ENCODE peak calls at places on chromosome 2, in eight cellular contexts. Q is activated naive CD4-positive, alpha-beta T cell treated with anti-CD3 and anti-CD28 coated beads, Interleukin-2, amount 50 U/mL, for 72 hours; D is activated CD8-positive, alpha-beta T cell treated with anti-CD3 and anti-CD28 coated beads, Interleukin-2, amount 10 ng/mL, durations not matched to agents 7 days and 5 days; V is HCT116; B is stimulated activated naive CD8-positive, alpha-beta T cell treated with anti-CD3 and anti-CD28 coated beads, Interleukin-15, Interleukin-2, amounts not matched to agents 100 U/mL and 50 U/mL, for 24 hours; Y is effector memory CD8-positive, alpha-beta T cell; I is left colon; K is central memory CD8-positive, alpha-beta T cell. N is an unnamed sample.

GRCh38 chr2:203819434-203820133 is 48.0 kb upstream of the CTLA4 start:
- ATAC-seq in Q (no peak), D (no peak), V (no peak), B (no peak), Y (no peak), I (no peak), K (no peak), N (no peak)

GRCh38 chr2:164917296-164917903 is 37.9 kb downstream of the SLC38A11 start:
- ATAC-seq in Q (no peak), D (no peak), V (peak; percentile 83), B (no peak), Y (no peak), I (peak; percentile 62), K (no peak), N (no peak)

GRCh38 chr2:151363709-151364108 is 6.3 kb downstream of the TNFAIP6 start:
- ATAC-seq in Q (no peak), D (no peak), V (no peak), B (no peak), Y (no peak), I (no peak), K (no peak), N (no peak)

GRCh38 chr2:228652366-228652765 is 470.9 kb upstream of the SPHKAP start:
- ATAC-seq in Q (no peak), D (no peak), V (no peak), B (no peak), Y (no peak), I (no peak), K (no peak), N (no peak)

GRCh38 chr2:54750040-54750439 is 26.6 kb downstream of the EML6 start:
- ATAC-seq in Q (no peak), D (no peak), V (no peak), B (no peak), Y (no peak), I (no peak), K (no peak), N (no peak)

GRCh38 chr2:96906719-96907404 is 37.0 kb upstream of the SEMA4C start:
- ATAC-seq in Q (no peak), D (no peak), V (no peak), B (no peak), Y (no peak), I (no peak), K (no peak), N (no peak)

GRCh38 chr2:118290436-118291004 is 202.2 kb downstream of the INSIG2 start:
- ATAC-seq in Q (no peak), D (no peak), V (no peak), B (no peak), Y (no peak), I (no peak), K (no peak), N (no peak)

GRCh38 chr2:53450885-53451284 is 316.7 kb upstream of the CHAC2 start:
- ATAC-seq in Q (no peak), D (no peak), V (no peak), B (no peak), Y (no peak), I (peak; percentile 83), K (no peak), N (no peak)

GRCh38 chr2:109644571-109645275 is 30.6 kb downstream of the SOWAHC start:
- ATAC-seq in Q (no peak), D (no peak), V (no peak), B (no peak), Y (no peak), I (peak; percentile 96), K (no peak), N (no peak)